ENCODE peak calls at places on chromosomes 11 and 22, in eight cellular contexts. V is left ventricle myocardium inferior, J is IMR-90, Y is transverse colon, U is Peyer's patch, O is sigmoid colon, S is heart left ventricle, G is hepatocyte. C is an unnamed sample.

GRCh38 chr11:121478226-121478894 is 25.6 kb upstream of the SORL1-AS1 start:
- DNase-seq in Y (no peak), O (no peak), S (no peak), V (no peak), U (no peak), G (no peak), J (no peak), C (peak; percentile 70)

GRCh38 chr11:20005747-20006146 is 154.5 kb downstream of the DBX1 start:
- DNase-seq in J (no peak), V (no peak), G (no peak), Y (no peak), O (no peak), U (no peak), S (no peak), C (no peak)

GRCh38 chr11:111310088-111310487 is 11.7 kb downstream of the POU2AF3 start:
- DNase-seq in S (no peak), Y (peak; percentile 43), J (no peak), O (no peak), U (no peak), G (no peak), V (no peak), C (no peak)

GRCh38 chr22:20836987-20837823 is 21.4 kb downstream of the PI4KA start:
- DNase-seq in U (no peak), O (no peak), V (no peak), Y (no peak), S (no peak), G (no peak), J (no peak), C (no peak)

GRCh38 chr22:16601437-16602223 is 9.0 kb upstream of the CCT8L2 start:
- DNase-seq in G (no peak), V (peak; percentile 39), Y (no peak), S (peak; percentile 39), J (no peak), O (no peak), U (no peak), C (no peak)

GRCh38 chr22:17964153-17964552 is 60.2 kb downstream of the MICAL3 start:
- DNase-seq in G (no peak), V (no peak), U (no peak), Y (no peak), O (no peak), J (no peak), S (no peak), C (no peak)

GRCh38 chr11:36540998-36541397 is 26.8 kb upstream of the RAG1 start:
- DNase-seq in O (no peak), S (peak; percentile 45), U (peak; percentile 60), J (peak; percentile 45), Y (peak; percentile 51), V (peak; percentile 35), G (peak; percentile 49), C (peak; percentile 49)

GRCh38 chr22:37014835-37015586 is 4.2 kb downstream of the TST start:
- DNase-seq in Y (peak; percentile 62), U (no peak), V (no peak), S (no peak), O (no peak), G (no peak), J (no peak), C (peak; percentile 52)

GRCh38 chr11:95577716-95578460 is 211.7 kb downstream of the FAM76B start:
- DNase-seq in V (no peak), U (no peak), J (peak; percentile 83), S (no peak), G (no peak), Y (no peak), O (no peak), C (no peak)

GRCh38 chr11:64250406-64250874 is 890 bp upstream of the PLCB3 start:
- DNase-seq in U (no peak), V (no peak), Y (no peak), J (no peak), O (no peak), S (no peak), G (no peak), C (no peak)

GRCh38 chr11:64250875-64251721 is at the start of gene PLCB3:
- DNase-seq in V (peak; percentile 52), S (peak; percentile 71), J (no peak), U (peak; percentile 84), O (peak; percentile 79), G (peak; percentile 87), Y (peak; percentile 71), C (peak; percentile 71)

GRCh38 chr11:64251986-64252837 is 882 bp downstream of the PLCB3 start:
- DNase-seq in V (peak; percentile 53), O (peak; percentile 77), Y (peak; percentile 89), S (peak; percentile 60), U (peak; percentile 89), J (no peak), G (peak; percentile 75), C (peak; percentile 78)

GRCh38 chr11:64253043-64253442 is 1.7 kb downstream of the PLCB3 start:
- DNase-seq in S (no peak), O (no peak), Y (no peak), V (no peak), U (no peak), G (no peak), J (no peak), C (no peak)

DNA sequence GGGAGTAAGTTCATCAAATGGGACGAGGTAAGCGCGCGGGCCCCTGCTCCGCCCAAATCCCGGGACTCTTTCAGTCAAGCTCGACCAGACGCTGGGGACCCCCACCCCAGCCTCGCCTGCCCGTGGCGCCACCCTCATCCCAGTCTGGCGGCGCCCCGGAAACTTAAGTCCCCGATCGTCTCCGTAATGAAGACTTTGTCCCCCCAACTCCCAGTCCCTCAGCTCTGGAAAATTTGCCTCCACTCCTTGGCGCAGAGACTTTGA is 324 bp downstream of the PLCB3 start:
- DNase-seq in G (no peak), O (no peak), Y (no peak), J (no peak), S (peak; percentile 52), U (no peak), V (no peak), C (no peak)
- H3K27ac ChIP-seq in G (peak overlapping the region; percentile 69), O (peak overlapping the region; percentile 85), Y (peak overlapping the region; percentile 84), J (peak overlapping the region; percentile 88), S (peak overlapping the region; percentile 66), U (peak overlapping the region; percentile 95), V (peak overlapping the region; percentile 84), C (peak overlapping the region; percentile 78)

GRCh38 chr22:39949964-39950737 is 10.0 kb upstream of the TMA7B start:
- DNase-seq in J (no peak), O (no peak), V (no peak), Y (no peak), U (no peak), G (no peak), S (no peak), C (no peak)
- H3K4me3 ChIP-seq in J (no peak overlapping the region), O (no peak overlapping the region), V (no peak overlapping the region), Y (no peak overlapping the region), U (no peak overlapping the region), G (no peak overlapping the region), S (no peak overlapping the region), C (no peak overlapping the region)

GRCh38 chr11:69635804-69636511 is 5.0 kb upstream of the CCND1 start:
- DNase-seq in V (no peak), O (no peak), J (no peak), S (no peak), G (no peak), Y (no peak), U (no peak), C (no peak)

GRCh38 chr11:69636512-69636866 is 4.5 kb upstream of the CCND1 start:
- DNase-seq in S (peak; percentile 89), U (peak; percentile 72), J (peak; percentile 90), Y (peak; percentile 73), G (peak; percentile 83), V (peak; percentile 83), O (peak; percentile 82), C (peak; percentile 62)

GRCh38 chr11:69634590-69634989 is 6.4 kb upstream of the CCND1 start:
- DNase-seq in Y (no peak), O (peak; percentile 40), S (no peak), G (no peak), J (no peak), V (peak; percentile 58), U (no peak), C (no peak)

GRCh38 chr11:69634069-69634468 is 6.9 kb upstream of the CCND1 start:
- DNase-seq in S (no peak), G (no peak), U (no peak), Y (no peak), V (no peak), O (peak; percentile 44), J (no peak), C (no peak)

DNA sequence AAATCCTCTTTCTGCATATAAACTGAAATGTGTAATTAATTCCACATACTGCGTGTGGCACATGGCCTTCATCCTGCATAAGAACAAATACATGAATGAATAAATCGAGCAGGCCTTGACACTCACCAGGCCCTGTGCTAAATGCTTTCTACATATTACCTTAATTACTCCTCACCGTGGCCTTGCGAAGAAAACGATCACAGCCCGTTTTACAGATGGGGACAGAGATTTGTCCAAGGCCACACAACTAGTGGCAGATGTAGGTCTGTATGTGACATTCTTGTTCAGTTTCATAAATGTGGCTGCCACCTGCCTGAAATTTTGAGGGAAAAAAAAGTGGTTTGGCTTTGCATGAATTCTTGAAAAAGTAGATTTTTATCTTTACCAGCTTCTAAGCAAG is 5.7 kb upstream of the CCND1 start:
- DNase-seq in V (no peak), O (no peak), S (no peak), J (no peak), Y (no peak), U (no peak), G (no peak), C (no peak)
- H3K27ac ChIP-seq in V (no peak overlapping the region), O (no peak overlapping the region), S (no peak overlapping the region), J (no peak overlapping the region), Y (no peak overlapping the region), U (no peak overlapping the region), G (no peak overlapping the region), C (no peak overlapping the region)

GRCh38 chr11:74459584-74459983 is 7.8 kb downstream of the KCNE3 start:
- DNase-seq in O (no peak), G (no peak), V (no peak), U (no peak), Y (no peak), J (no peak), S (no peak), C (no peak)

GRCh38 chr11:74462009-74462408 is 5.3 kb downstream of the KCNE3 start:
- DNase-seq in J (no peak), V (peak; percentile 84), U (peak; percentile 65), O (peak; percentile 89), S (peak; percentile 76), Y (peak; percentile 61), G (peak; percentile 72), C (peak; percentile 69)

GRCh38 chr11:74460065-74460464 is 7.3 kb downstream of the KCNE3 start:
- DNase-seq in J (no peak), G (no peak), Y (no peak), S (no peak), U (no peak), V (no peak), O (no peak), C (no peak)

GRCh38 chr11:74462631-74463030 is 4.7 kb downstream of the KCNE3 start:
- DNase-seq in O (no peak), V (no peak), Y (no peak), U (no peak), G (no peak), J (no peak), S (no peak), C (no peak)

GRCh38 chr11:74460481-74461154 is 6.7 kb downstream of the KCNE3 start:
- DNase-seq in V (no peak), S (no peak), G (no peak), Y (no peak), J (peak; percentile 51), O (no peak), U (no peak), C (no peak)
- H3K4me3 ChIP-seq in V (peak overlapping the region; percentile 52), S (no peak overlapping the region), G (no peak overlapping the region), Y (no peak overlapping the region), J (no peak overlapping the region), O (no peak overlapping the region), U (no peak overlapping the region), C (peak overlapping the region; percentile 22)